ENCODE peak calls at places on chromosome 14, in four cellular contexts. Q is lung, F is hepatocyte, U is aorta. M is an unnamed sample. For H3K27me3, the result is how much of the 10 kb centered on the place peaks cover.

GRCh38 chr14:85310491-85311272 is 219.3 kb upstream of the FLRT2 start:
- DNase-seq in Q (no peak), F (no peak), U (no peak), M (no peak)

GRCh38 chr14:93036652-93037341 is 78.9 kb downstream of the ITPK1 start:
- DNase-seq in Q (no peak), F (no peak), U (no peak), M (no peak)

GRCh38 chr14:88005978-88006851 is 1.3 kb downstream of the GPR65 start:
- DNase-seq in Q (no peak), F (no peak), U (peak), M (no peak)

GRCh38 chr14:51612449-51612848 is 39.3 kb upstream of the FRMD6 start:
- DNase-seq in Q (no peak), F (no peak), U (no peak), M (no peak)

GRCh38 chr14:65926504-65926903 is 514.0 kb downstream of the FUT8 start:
- DNase-seq in Q (no peak), F (no peak), U (no peak), M (peak)

GRCh38 chr14:81137316-81137715 is 83.4 kb downstream of the GTF2A1 start:
- DNase-seq in Q (no peak), F (no peak), U (no peak), M (no peak)

GRCh38 chr14:23403908-23404307 is 4.2 kb downstream of the MYH6 start:
- DNase-seq in Q (no peak), F (no peak), U (no peak), M (peak)

GRCh38 chr14:91138511-91139359 is 24.9 kb downstream of the DGLUCY start:
- DNase-seq in Q (no peak), F (no peak), U (no peak), M (peak)

GRCh38 chr14:39491134-39491541 is 58.9 kb upstream of the FBXO33 start:
- DNase-seq in Q (no peak), F (peak), U (no peak), M (no peak)

GRCh38 chr14:19873178-19873577 is 1.8 kb upstream of the OR4K2 start:
- DNase-seq in Q (no peak), F (no peak), U (no peak), M (no peak)

GRCh38 chr14:76848879-76849278 is 22.7 kb downstream of the LRRC74A start:
- DNase-seq in Q (no peak), F (no peak), U (no peak), M (peak)

GRCh38 chr14:71855399-71856036 is 76.7 kb upstream of the RGS6 start:
- DNase-seq in Q (peak), F (peak), U (peak), M (peak)

DNA sequence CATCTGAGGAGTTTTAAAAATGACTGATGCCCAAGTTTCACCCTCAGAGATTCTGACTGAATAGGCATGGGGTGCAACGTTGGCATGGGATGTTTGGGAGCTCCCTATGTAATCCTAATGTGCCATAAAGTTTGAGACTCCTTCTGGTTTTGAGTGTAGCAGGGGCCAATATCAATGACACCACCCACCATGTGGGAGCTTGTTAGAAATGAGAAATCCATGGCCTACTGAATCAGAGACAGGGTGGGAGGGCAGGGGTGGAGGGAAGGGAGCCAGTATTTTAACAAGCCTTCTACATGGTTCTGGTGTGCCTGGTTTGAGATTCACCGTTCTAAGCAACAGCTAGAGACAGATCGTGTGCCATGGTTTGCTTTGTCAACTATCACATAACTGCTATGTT is 46.1 kb downstream of the VCPKMT start:
- DNase-seq in Q (no peak), F (no peak), U (no peak), M (no peak)
- H3K27me3 ChIP-seq in Q (under half), F (under half), U (under half), M (under half)

GRCh38 chr14:103084021-103084919 is at the start of gene LBHD2:
- DNase-seq in Q (no peak), F (no peak), U (peak), M (peak)
- H3K4me3 ChIP-seq in Q (no peak), F (no peak), U (no peak), M (peak)

GRCh38 chr14:69252851-69253250 is 7.1 kb upstream of the GALNT16 start:
- DNase-seq in Q (no peak), F (no peak), U (no peak), M (no peak)
- H3K27me3 ChIP-seq in Q (under half), F (under half), U (under half), M (under half)

GRCh38 chr14:70822706-70823185 is 13.4 kb upstream of the MAP3K9 start:
- DNase-seq in Q (no peak), F (peak), U (peak), M (peak)
- H3K4me3 ChIP-seq in Q (no peak), F (peak), U (no peak), M (peak)

GRCh38 chr14:36655054-36655381 is 6.6 kb upstream of the PAX9 start:
- DNase-seq in Q (no peak), F (no peak), U (no peak), M (peak)
- H3K27me3 ChIP-seq in Q (under half), F (half or more), U (under half), M (half or more)

DNA sequence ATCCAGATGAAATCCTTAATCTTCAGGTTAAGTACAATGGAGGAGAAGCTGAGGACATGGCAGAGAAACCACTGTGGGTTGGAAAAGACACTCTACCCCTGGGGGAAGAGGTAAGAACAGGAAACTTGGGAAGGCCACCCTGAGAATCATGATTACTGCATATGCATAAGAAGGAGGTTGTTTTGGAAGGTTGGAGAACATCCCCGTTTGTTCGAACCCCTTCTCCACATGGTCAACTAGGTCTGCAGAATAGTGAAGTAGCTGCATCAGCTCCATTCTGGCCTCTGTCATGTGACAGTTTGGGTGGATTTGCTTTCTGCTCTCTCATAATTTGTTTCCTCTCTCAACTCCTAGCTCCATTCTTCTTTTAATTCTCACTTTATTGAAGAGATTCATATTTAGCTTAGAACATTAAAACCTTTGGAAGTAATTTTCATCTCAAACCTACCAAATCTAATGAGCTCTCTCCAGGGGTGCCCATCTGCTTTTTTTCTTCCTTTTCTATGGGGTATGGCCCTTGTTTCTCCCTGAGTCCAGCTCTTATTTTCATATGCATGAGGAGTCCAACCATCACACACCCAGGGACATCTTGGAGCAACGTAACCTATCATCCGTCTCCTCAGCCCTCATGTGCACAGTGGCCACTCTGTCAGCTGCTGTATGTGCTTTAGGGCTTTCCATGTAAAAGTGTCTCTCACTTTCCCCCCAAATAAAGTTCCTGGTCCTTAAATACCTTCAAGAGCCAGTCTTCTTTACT is 820.3 kb downstream of the TMEM121 start:
- DNase-seq in Q (no peak), F (peak), U (no peak), M (no peak)
- H3K4me3 ChIP-seq in Q (no peak), F (no peak), U (no peak), M (no peak)

GRCh38 chr14:100299238-100299560 is 7.0 kb downstream of the SLC25A29 start:
- DNase-seq in Q (no peak), F (no peak), U (peak), M (no peak)

GRCh38 chr14:100296106-100296651 is 10.1 kb downstream of the SLC25A29 start:
- DNase-seq in Q (no peak), F (no peak), U (peak), M (no peak)

GRCh38 chr14:100295376-100296105 is 10.7 kb downstream of the SLC25A29 start:
- DNase-seq in Q (no peak), F (no peak), U (peak), M (no peak)

GRCh38 chr14:100297320-100298300 is 8.6 kb downstream of the SLC25A29 start:
- DNase-seq in Q (peak), F (peak), U (peak), M (peak)

GRCh38 chr14:100298551-100299237 is 7.5 kb downstream of the SLC25A29 start:
- DNase-seq in Q (no peak), F (no peak), U (peak), M (no peak)
- H3K27me3 ChIP-seq in Q (under half), F (under half), U (under half), M (under half)

GRCh38 chr14:55399912-55400311 is 11.7 kb downstream of the ATG14 start:
- DNase-seq in Q (no peak), F (no peak), U (no peak), M (no peak)

GRCh38 chr14:55398679-55399078 is 13.0 kb downstream of the ATG14 start:
- DNase-seq in Q (no peak), F (peak), U (no peak), M (no peak)

GRCh38 chr14:55399183-55399582 is 12.4 kb downstream of the ATG14 start:
- DNase-seq in Q (no peak), F (no peak), U (no peak), M (no peak)

DNA sequence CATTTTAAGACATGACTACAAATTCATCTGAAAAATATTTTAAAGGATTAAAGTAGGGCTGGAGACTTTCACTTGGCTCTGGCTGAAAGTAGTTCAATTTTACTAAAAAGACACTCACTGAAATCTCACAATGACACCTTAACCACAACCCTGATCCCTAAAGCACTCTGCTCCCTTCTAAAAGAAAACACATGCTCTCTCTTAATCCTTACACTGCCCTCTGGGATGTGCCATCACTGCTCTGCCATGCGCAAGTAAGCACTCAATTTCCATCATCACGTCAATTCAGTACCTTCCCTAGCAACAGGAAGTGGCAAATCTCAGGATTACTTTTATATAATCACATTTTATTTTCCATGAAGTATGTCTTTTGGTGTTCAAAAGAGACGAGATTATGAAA is 7.5 kb downstream of the ATG14 start:
- DNase-seq in Q (no peak), F (no peak), U (no peak), M (no peak)
- H3K4me3 ChIP-seq in Q (no peak), F (no peak), U (no peak), M (no peak)

GRCh38 chr14:94461526-94462218 is 9.1 kb upstream of the SERPINA11 start:
- DNase-seq in Q (no peak), F (no peak), U (no peak), M (no peak)

GRCh38 chr14:94460631-94461416 is 8.2 kb upstream of the SERPINA11 start:
- DNase-seq in Q (no peak), F (no peak), U (no peak), M (no peak)

GRCh38 chr14:94462763-94463572 is 10.4 kb upstream of the SERPINA11 start:
- DNase-seq in Q (no peak), F (no peak), U (no peak), M (no peak)

GRCh38 chr14:94464290-94464689 is 11.7 kb upstream of the SERPINA11 start:
- DNase-seq in Q (no peak), F (no peak), U (no peak), M (no peak)

GRCh38 chr14:94462219-94462551 is 9.6 kb upstream of the SERPINA11 start:
- DNase-seq in Q (no peak), F (no peak), U (no peak), M (no peak)
- H3K27me3 ChIP-seq in Q (under half), F (under half), U (under half), M (under half)

DNA sequence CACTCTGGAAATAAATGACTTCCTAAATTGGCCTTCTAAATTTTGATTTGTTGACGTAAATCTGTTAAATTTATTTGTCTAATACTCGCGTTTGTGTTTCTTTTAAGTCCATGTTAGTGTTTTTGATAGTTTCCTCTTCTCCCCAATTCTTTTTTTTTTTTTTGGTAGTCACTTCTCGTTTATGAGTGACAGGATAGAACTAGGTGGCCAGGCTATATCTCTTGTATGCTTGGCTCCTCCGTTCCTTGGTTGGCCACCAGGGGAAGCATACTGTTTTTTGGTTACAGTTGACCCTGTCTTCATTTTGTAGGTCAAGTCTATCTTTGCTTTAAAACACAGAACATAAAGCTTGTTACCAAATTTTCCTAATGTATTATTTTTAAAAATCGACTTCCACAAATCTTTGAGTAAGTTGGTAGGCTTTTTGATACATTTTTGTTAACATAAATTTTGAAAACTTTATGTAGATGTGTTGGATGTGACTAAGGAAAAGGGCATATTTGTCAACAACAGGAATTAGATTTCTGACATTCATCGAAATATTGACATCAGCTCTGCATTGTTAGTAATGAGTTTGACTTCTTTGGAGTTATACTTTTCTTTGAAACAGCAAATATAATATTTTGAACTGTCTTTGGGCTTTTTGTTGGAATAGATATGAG is 2.2 kb downstream of the RCOR1 start:
- DNase-seq in Q (peak), F (peak), U (peak), M (peak)
- H3K4me3 ChIP-seq in Q (no peak), F (peak), U (no peak), M (no peak)